ENCODE peak calls at places on chromosomes 16 and 17, in four cellular contexts. K, F, Q and I are unnamed samples.

GRCh38 chr17:67718325-67718941 is 697 bp downstream of the NOL11 start:
- DNase-seq in K (no peak), F (no peak), Q (no peak), I (no peak)

GRCh38 chr17:13429201-13429600 is 172.5 kb downstream of the HS3ST3A1 start:
- DNase-seq in K (no peak), F (no peak), Q (no peak), I (no peak)

GRCh38 chr16:19135896-19136438 is 22.2 kb downstream of the ITPRIPL2 start:
- DNase-seq in K (peak; percentile 43), F (no peak), Q (no peak), I (no peak)

GRCh38 chr16:69064789-69065313 is 40.6 kb upstream of the HAS3 start:
- DNase-seq in K (no peak), F (no peak), Q (no peak), I (no peak)

GRCh38 chr17:68539536-68540469 is 27.6 kb downstream of the PRKAR1A start:
- DNase-seq in K (no peak), F (no peak), Q (no peak), I (no peak)

GRCh38 chr16:49281843-49282642 is 405 bp upstream of the CBLN1 start:
- DNase-seq in K (peak; percentile 83), F (no peak), Q (peak; percentile 68), I (peak; percentile 63)

GRCh38 chr16:51150894-51151320 is at the start of gene SALL1:
- DNase-seq in K (no peak), F (no peak), Q (no peak), I (no peak)

GRCh38 chr17:45895969-45896793 is 1.8 kb downstream of the MAPT start:
- DNase-seq in K (no peak), F (no peak), Q (no peak), I (no peak)

GRCh38 chr17:49022391-49022941 is 25.3 kb downstream of the IGF2BP1 start:
- DNase-seq in K (no peak), F (no peak), Q (no peak), I (no peak)

GRCh38 chr17:73546770-73547345 is 97.4 kb downstream of the SDK2 start:
- DNase-seq in K (no peak), F (peak; percentile 16), Q (no peak), I (no peak)

GRCh38 chr17:43721537-43722268 is 36.9 kb downstream of the SOST start:
- DNase-seq in K (no peak), F (no peak), Q (no peak), I (no peak)

GRCh38 chr16:29947897-29948296 is 14.0 kb upstream of the TMEM219 start:
- DNase-seq in K (no peak), F (no peak), Q (no peak), I (no peak)

GRCh38 chr16:3589441-3589921 is 12.3 kb upstream of the NLRC3 start:
- DNase-seq in K (no peak), F (no peak), Q (no peak), I (no peak)

GRCh38 chr16:2236362-2237075 is at the start of gene DNASE1L2:
- DNase-seq in K (no peak), F (no peak), Q (no peak), I (no peak)

GRCh38 chr17:82415336-82415735 is 2.8 kb upstream of the HEXD start:
- DNase-seq in K (no peak), F (no peak), Q (no peak), I (no peak)

GRCh38 chr16:17335826-17336492 is 134.8 kb downstream of the XYLT1 start:
- DNase-seq in K (no peak), F (no peak), Q (no peak), I (no peak)

GRCh38 chr17:5248821-5249479 is 14.3 kb upstream of the SCIMP start:
- DNase-seq in K (no peak), F (no peak), Q (peak; percentile 53), I (no peak)

GRCh38 chr16:29007865-29008593 is 23.2 kb downstream of the LAT start:
- DNase-seq in K (no peak), F (peak; percentile 75), Q (no peak), I (no peak)

GRCh38 chr16:14356064-14356463 is 274.0 kb downstream of the PARN start:
- DNase-seq in K (no peak), F (no peak), Q (no peak), I (no peak)

GRCh38 chr17:40312131-40312731 is 3.3 kb downstream of the RARA start:
- DNase-seq in K (peak; percentile 72), F (no peak), Q (peak; percentile 86), I (no peak)

GRCh38 chr16:88327566-88328312 is 55.0 kb upstream of the ZNF469 start:
- DNase-seq in K (no peak), F (no peak), Q (no peak), I (no peak)

GRCh38 chr16:66521951-66522771 is 27.8 kb downstream of the TK2 start:
- DNase-seq in K (peak; percentile 31), F (peak; percentile 78), Q (no peak), I (no peak)

GRCh38 chr17:1177099-1177996 is 2.4 kb downstream of the ABR start:
- DNase-seq in K (peak; percentile 43), F (no peak), Q (no peak), I (no peak)

GRCh38 chr17:28725166-28725659 is 820 bp downstream of the TLCD1 start:
- DNase-seq in K (no peak), F (no peak), Q (no peak), I (no peak)

GRCh38 chr16:23391381-23392222 is 61.4 kb downstream of the COG7 start:
- DNase-seq in K (no peak), F (no peak), Q (no peak), I (no peak)

GRCh38 chr17:61208301-61209098 is 191.1 kb upstream of the TBX2 start:
- DNase-seq in K (no peak), F (no peak), Q (no peak), I (no peak)

GRCh38 chr16:69566437-69567030 is 768 bp downstream of the NFAT5 start:
- DNase-seq in K (peak; percentile 64), F (no peak), Q (peak; percentile 80), I (no peak)

GRCh38 chr16:88347656-88348376 is 34.9 kb upstream of the ZNF469 start:
- DNase-seq in K (peak; percentile 6), F (peak; percentile 14), Q (no peak), I (no peak)

GRCh38 chr17:61415374-61416210 is 15.9 kb downstream of the TBX2 start:
- DNase-seq in K (no peak), F (no peak), Q (no peak), I (no peak)

GRCh38 chr16:75471723-75472634 is 7.5 kb upstream of the TMEM170A start:
- DNase-seq in K (no peak), F (peak; percentile 14), Q (peak; percentile 75), I (peak; percentile 40)

GRCh38 chr17:31525801-31526549 is 134.5 kb downstream of the RAB11FIP4 start:
- DNase-seq in K (no peak), F (no peak), Q (no peak), I (no peak)

GRCh38 chr16:67987460-67988160 is 7.3 kb upstream of the DPEP3 start:
- DNase-seq in K (no peak), F (no peak), Q (no peak), I (no peak)

GRCh38 chr17:28324272-28324745 is 5.3 kb downstream of the TMEM97 start:
- DNase-seq in K (no peak), F (no peak), Q (no peak), I (no peak)

DNA sequence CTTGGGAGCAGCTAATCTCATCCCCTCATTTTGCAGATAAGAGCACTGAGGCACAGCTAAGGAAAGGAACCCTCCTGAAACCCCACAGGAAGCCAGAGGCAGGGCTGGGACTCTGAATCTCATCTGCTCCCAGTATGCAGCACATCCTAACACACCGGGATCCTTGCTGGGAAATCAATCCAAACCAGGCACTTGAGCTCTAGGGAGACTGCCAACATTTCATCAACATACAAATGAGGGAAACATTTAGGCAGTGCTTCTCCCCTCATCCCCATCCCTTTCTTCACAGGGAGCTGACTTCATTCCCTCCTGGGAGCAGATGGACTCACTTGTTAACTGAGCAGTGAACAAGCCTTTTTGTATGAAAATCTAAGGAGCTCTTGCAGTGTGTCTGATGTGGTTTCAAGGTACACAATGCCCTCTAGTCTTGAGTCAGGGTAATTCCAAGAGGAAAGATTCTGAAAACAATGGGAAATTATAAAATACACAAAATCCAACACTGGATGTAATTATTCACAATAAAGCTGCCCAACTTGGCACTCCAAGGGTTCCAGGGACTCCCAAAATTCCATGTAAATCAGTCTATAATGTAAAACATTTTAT is 96.3 kb downstream of the TMEM114 start:
- DNase-seq in K (no peak), F (no peak), Q (no peak), I (no peak)
- TF ChIP-seq CTCF in K (no peak), F (no peak), Q (no peak), I (no peak)

DNA sequence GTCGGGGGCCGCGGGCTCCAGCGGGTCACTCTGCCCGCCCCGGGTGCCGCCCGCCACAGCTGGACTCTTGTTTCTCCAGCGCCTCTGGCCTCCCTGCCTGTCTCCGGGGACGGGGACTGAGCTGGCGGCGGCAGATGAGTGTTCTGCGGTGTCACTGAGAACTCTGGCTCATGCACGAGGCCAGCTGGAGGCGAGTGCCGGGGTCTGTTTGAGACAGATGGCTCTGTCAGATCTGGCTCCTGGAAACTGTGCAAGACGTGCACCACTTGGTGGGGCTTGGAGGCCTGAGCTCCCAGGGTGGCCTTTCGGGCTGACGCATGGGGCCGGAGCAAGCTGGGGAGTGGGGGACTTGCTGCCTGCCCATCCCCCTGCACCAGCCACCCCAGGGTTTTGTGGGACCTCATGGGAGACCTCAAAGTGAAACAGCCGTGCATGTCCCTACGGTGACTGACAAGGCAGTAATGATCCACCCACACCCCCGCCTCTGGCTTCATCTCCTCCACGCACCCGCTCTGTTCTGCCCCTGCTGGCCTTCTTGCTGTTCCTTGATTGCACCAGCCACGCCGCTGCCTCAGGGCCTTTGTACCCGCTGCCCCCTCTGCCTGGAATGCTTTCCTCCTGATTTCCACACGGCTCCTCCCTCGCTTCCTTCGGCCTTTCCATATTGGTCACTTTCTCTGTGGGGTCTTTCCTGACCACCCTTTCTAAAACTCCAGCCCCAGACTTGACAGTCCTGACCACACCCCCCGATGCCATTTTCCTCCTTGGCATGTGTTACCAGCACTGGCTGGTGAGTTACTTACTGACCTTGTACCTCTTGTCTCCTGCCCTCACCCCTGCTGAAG is 174.9 kb upstream of the CIBAR2 start:
- DNase-seq in K (peak; percentile 52), F (no peak), Q (no peak), I (peak; percentile 50)
- TF ChIP-seq CTCF in K (no peak), F (no peak), Q (no peak), I (no peak)

DNA sequence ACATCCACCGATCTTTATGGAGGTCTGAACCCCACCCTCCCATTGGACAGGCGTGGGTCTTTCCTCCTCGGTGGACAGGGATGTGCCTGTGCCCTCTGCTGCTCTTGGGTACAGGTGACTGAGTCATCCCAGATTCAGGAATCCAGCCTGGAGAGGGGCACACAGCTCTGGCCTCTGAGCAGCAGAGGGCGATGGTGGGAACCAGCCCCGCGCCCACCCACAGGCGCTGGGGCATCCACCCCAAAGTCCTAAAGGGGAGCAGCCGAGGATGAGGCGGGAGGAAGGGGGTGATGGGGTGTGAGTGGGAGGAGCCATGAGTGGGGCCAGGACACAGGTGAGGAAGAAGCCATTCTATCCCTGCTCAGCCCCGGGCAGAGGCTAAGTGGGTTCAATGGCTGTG is 35.0 kb downstream of the ENGASE start:
- DNase-seq in K (no peak), F (no peak), Q (no peak), I (no peak)
- TF ChIP-seq CTCF in K (no peak), F (no peak), Q (no peak), I (peak; percentile 47)

GRCh38 chr16:56268799-56269198 is 77.5 kb downstream of the GNAO1 start:
- DNase-seq in K (no peak), F (no peak), Q (no peak), I (no peak)

GRCh38 chr16:56267888-56268287 is 76.6 kb downstream of the GNAO1 start:
- DNase-seq in K (no peak), F (no peak), Q (no peak), I (no peak)

GRCh38 chr16:56269276-56269675 is 78.0 kb downstream of the GNAO1 start:
- DNase-seq in K (no peak), F (no peak), Q (no peak), I (no peak)

GRCh38 chr16:56270828-56271227 is 79.5 kb downstream of the GNAO1 start:
- DNase-seq in K (no peak), F (no peak), Q (no peak), I (no peak)

GRCh38 chr16:56269824-56270684 is 78.8 kb downstream of the GNAO1 start:
- DNase-seq in K (no peak), F (no peak), Q (peak; percentile 72), I (no peak)
- TF ChIP-seq CTCF in K (peak; percentile 37), F (no peak), Q (peak; percentile 36), I (no peak)